ENCODE peak calls at places on chromosome 14, in five cellular contexts. S, V, Y, E and X are unnamed samples.

GRCh38 chr14:77122555-77123125 is 19.0 kb downstream of the ZDHHC22 start:
- DNase-seq in S (no peak), V (no peak), Y (no peak), E (no peak), X (no peak)

GRCh38 chr14:24911324-24912095 is 138.4 kb downstream of the STXBP6 start:
- DNase-seq in S (peak), V (peak), Y (no peak), E (no peak), X (no peak)

GRCh38 chr14:53016491-53016890 is 65.6 kb upstream of the FERMT2 start:
- DNase-seq in S (no peak), V (no peak), Y (no peak), E (no peak), X (no peak)

GRCh38 chr14:53190938-53191337 is 37.8 kb upstream of the DDHD1 start:
- DNase-seq in S (no peak), V (no peak), Y (no peak), E (no peak), X (no peak)

GRCh38 chr14:46490150-46490769 is 161.3 kb downstream of the RPL10L start:
- DNase-seq in S (peak), V (no peak), Y (peak), E (no peak), X (peak)

GRCh38 chr14:68172664-68173063 is 353.1 kb downstream of the RAD51B start:
- DNase-seq in S (peak), V (no peak), Y (peak), E (no peak), X (no peak)

GRCh38 chr14:78135450-78135891 is 34.7 kb upstream of the NRXN3 start:
- DNase-seq in S (no peak), V (peak), Y (no peak), E (no peak), X (no peak)

GRCh38 chr14:58730793-58731464 is 93.2 kb downstream of the DACT1 start:
- DNase-seq in S (no peak), V (no peak), Y (no peak), E (no peak), X (no peak)

GRCh38 chr14:99675951-99676350 is 8.1 kb upstream of the CYP46A1 start:
- DNase-seq in S (no peak), V (no peak), Y (no peak), E (no peak), X (no peak)

GRCh38 chr14:96037891-96038557 is 1.1 kb upstream of the C14orf132 start:
- DNase-seq in S (no peak), V (no peak), Y (no peak), E (peak), X (peak)

GRCh38 chr14:67221248-67221981 is 19.8 kb upstream of the PALS1 start:
- DNase-seq in S (no peak), V (no peak), Y (no peak), E (no peak), X (peak)

GRCh38 chr14:63993992-63994391 is 141.2 kb downstream of the SYNE2 start:
- DNase-seq in S (no peak), V (no peak), Y (no peak), E (peak), X (no peak)

GRCh38 chr14:71698698-71699097 is 233.5 kb upstream of the RGS6 start:
- DNase-seq in S (no peak), V (no peak), Y (no peak), E (no peak), X (no peak)

GRCh38 chr14:50403433-50403832 is 6.8 kb upstream of the CDKL1 start:
- DNase-seq in S (no peak), V (no peak), Y (no peak), E (no peak), X (no peak)

GRCh38 chr14:100857923-100858837 is 32.3 kb downstream of the MEG3 start:
- DNase-seq in S (no peak), V (no peak), Y (no peak), E (peak), X (no peak)

GRCh38 chr14:46378248-46378647 is 273.3 kb downstream of the RPL10L start:
- DNase-seq in S (no peak), V (no peak), Y (no peak), E (no peak), X (no peak)

GRCh38 chr14:31297112-31297511 is 89.5 kb upstream of the HECTD1 start:
- DNase-seq in S (no peak), V (no peak), Y (peak), E (no peak), X (no peak)

GRCh38 chr14:105421723-105422615 is 2.3 kb downstream of the MTA1 start:
- DNase-seq in S (no peak), V (no peak), Y (no peak), E (peak), X (no peak)

GRCh38 chr14:77439861-77440260 is 16.5 kb upstream of the NOXRED1 start:
- DNase-seq in S (no peak), V (no peak), Y (no peak), E (no peak), X (no peak)

GRCh38 chr14:100106260-100106659 is 41.0 kb downstream of the EVL start:
- DNase-seq in S (no peak), V (no peak), Y (no peak), E (no peak), X (no peak)

GRCh38 chr14:100554696-100555320 is 32.4 kb downstream of the BEGAIN start:
- DNase-seq in S (no peak), V (no peak), Y (no peak), E (no peak), X (no peak)

GRCh38 chr14:100339757-100340453 is 16.8 kb downstream of the SLC25A47 start:
- DNase-seq in S (no peak), V (no peak), Y (no peak), E (no peak), X (no peak)

GRCh38 chr14:57831981-57832380 is 33.9 kb downstream of the SLC35F4 start:
- DNase-seq in S (no peak), V (peak), Y (no peak), E (no peak), X (peak)

GRCh38 chr14:28280997-28281598 is 485.5 kb upstream of the FOXG1 start:
- DNase-seq in S (no peak), V (no peak), Y (no peak), E (no peak), X (no peak)

GRCh38 chr14:24123465-24124417 is 6.7 kb upstream of the FITM1 start:
- DNase-seq in S (no peak), V (no peak), Y (no peak), E (no peak), X (no peak)

GRCh38 chr14:70921669-70922068 is 14.4 kb downstream of the PCNX1 start:
- DNase-seq in S (no peak), V (no peak), Y (no peak), E (no peak), X (no peak)

GRCh38 chr14:24430143-24430681 is 458 bp downstream of the KHNYN start:
- DNase-seq in S (no peak), V (peak), Y (peak), E (peak), X (peak)

GRCh38 chr14:21917699-21918436 is 244.2 kb upstream of the OR4E1 start:
- DNase-seq in S (peak), V (peak), Y (peak), E (peak), X (peak)

GRCh38 chr14:53955671-53956426 is 776 bp downstream of the BMP4 start:
- DNase-seq in S (no peak), V (no peak), Y (peak), E (no peak), X (no peak)

GRCh38 chr14:101854366-101854765 is 92.9 kb downstream of the PPP2R5C start:
- DNase-seq in S (no peak), V (no peak), Y (no peak), E (no peak), X (no peak)

DNA sequence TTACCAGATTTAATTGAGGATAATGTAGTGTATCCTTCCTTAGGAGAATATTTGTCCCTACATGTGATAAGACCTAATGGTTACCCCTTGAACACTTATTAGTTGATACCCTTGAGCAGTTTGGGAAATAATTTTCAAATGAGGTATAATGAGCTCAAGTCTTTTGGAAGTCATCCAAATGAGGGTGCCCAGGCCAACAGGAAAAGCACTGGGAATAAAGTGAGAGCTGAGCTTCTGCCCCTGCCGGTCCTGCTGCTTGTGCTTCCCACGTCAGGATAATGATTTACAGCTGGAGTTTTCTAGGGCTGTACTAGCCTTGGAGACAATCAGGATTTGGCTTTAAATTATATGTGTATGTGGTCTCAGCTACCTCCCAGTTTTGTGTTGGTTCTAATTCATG is 178.8 kb upstream of the FRMD6 start:
- DNase-seq in S (no peak), V (no peak), Y (no peak), E (peak), X (no peak)
- TF ChIP-seq FOXM1 in S (no peak), V (no peak), Y (no peak), E (no peak), X (no peak)

GRCh38 chr14:92575061-92575772 is 61.6 kb downstream of the RIN3 start:
- DNase-seq in S (no peak), V (peak), Y (no peak), E (no peak), X (no peak)

GRCh38 chr14:92579244-92579643 is 65.7 kb downstream of the RIN3 start:
- DNase-seq in S (no peak), V (no peak), Y (no peak), E (no peak), X (no peak)

GRCh38 chr14:92575773-92576303 is 62.3 kb downstream of the RIN3 start:
- DNase-seq in S (no peak), V (no peak), Y (no peak), E (no peak), X (no peak)

GRCh38 chr14:92578511-92578910 is 64.9 kb downstream of the RIN3 start:
- DNase-seq in S (no peak), V (no peak), Y (no peak), E (no peak), X (no peak)

GRCh38 chr14:92577321-92577742 is 63.8 kb downstream of the RIN3 start:
- DNase-seq in S (peak), V (no peak), Y (no peak), E (no peak), X (no peak)
- TF ChIP-seq FOXM1 in S (no peak), V (no peak), Y (no peak), E (no peak), X (no peak)

DNA sequence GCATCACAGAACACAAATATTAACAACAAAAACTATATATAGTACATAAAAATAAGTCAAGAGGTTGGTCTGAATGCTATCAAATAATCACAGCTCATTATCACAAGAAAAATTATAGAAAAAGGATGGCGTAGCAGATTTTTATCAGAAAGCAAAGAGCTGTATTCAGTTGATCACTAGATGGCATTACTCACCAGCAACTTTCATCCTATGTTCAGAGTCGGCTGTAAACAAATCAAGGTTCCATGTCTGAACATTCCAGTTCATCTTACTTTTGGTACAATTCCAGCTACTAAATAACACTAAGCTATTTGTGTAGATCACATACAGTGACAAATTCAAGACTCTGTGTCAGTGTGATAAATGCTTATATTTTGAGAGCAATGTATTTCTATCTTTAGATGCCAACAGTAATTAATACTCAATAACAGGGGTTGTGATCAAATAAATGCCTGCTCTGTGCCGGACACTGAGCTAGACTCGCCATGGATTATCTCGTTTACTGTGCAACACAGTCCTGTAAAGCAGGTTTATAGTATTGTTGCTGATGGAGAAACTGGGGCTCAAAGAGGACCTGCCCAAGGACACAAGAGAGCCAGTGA is 30.1 kb downstream of the NRDE2 start:
- DNase-seq in S (no peak), V (peak), Y (peak), E (peak), X (peak)
- TF ChIP-seq FOXM1 in S (no peak), V (no peak), Y (no peak), E (no peak), X (no peak)

GRCh38 chr14:69318901-69319475 is 59.0 kb downstream of the GALNT16 start:
- DNase-seq in S (no peak), V (no peak), Y (no peak), E (no peak), X (no peak)
- TF ChIP-seq FOXM1 in S (no peak), V (no peak), Y (no peak), E (no peak), X (no peak)

GRCh38 chr14:103391048-103391447 is 5.8 kb downstream of the MARK3 start:
- DNase-seq in S (no peak), V (peak), Y (peak), E (peak), X (no peak)
- TF ChIP-seq FOXM1 in S (no peak), V (no peak), Y (no peak), E (no peak), X (no peak)

GRCh38 chr14:91378945-91379932 is 38.4 kb downstream of the CCDC88C start:
- DNase-seq in S (no peak), V (no peak), Y (peak), E (no peak), X (no peak)
- TF ChIP-seq FOXM1 in S (no peak), V (no peak), Y (no peak), E (no peak), X (no peak)

GRCh38 chr14:35229495-35230089 is 62.6 kb upstream of the PSMA6 start:
- DNase-seq in S (no peak), V (peak), Y (peak), E (peak), X (no peak)
- TF ChIP-seq FOXM1 in S (no peak), V (no peak), Y (no peak), E (no peak), X (no peak)

GRCh38 chr14:94701854-94702370 is 68.0 kb downstream of the GSC start:
- DNase-seq in S (no peak), V (no peak), Y (no peak), E (no peak), X (no peak)
- TF ChIP-seq FOXM1 in S (no peak), V (no peak), Y (no peak), E (no peak), X (no peak)

GRCh38 chr14:37936971-37937370 is 270.7 kb upstream of the SSTR1 start:
- DNase-seq in S (no peak), V (no peak), Y (no peak), E (no peak), X (no peak)
- TF ChIP-seq FOXM1 in S (no peak), V (no peak), Y (no peak), E (no peak), X (no peak)

DNA sequence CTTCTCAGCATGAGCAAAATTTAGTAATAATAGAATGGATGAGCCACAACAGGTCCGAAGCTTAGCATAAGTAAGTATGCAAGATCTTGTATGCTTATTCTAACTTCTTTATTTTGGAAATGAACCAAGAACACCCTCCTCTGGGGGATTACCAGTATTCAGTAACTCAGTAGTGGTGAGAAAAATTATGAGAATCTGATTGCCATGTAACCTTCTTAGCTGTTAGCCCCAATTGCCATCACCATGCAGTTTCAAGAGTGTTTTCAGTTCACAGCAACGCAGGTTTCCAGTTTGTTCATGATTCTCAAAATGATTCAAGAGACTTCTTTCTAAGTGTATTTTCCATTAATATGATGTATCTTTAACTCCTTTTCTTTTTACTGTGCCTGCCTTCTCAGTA is 1507.6 kb upstream of the SEL1L start:
- DNase-seq in S (no peak), V (no peak), Y (no peak), E (no peak), X (no peak)
- TF ChIP-seq FOXM1 in S (no peak), V (no peak), Y (no peak), E (no peak), X (no peak)